ENCODE peak calls at places on chromosomes 12 and 14, in seven cellular contexts. G is psoas muscle, K is fibroblast of lung, P is body of pancreas, O is mammary epithelial cell, Q is Peyer's patch, V is transverse colon. N is an unnamed sample.
A peak's percentile ranks its signal among the peaks of the same experiment; 100 is the strongest.

GRCh38 chr12:2244013-2244861 is 191.4 kb downstream of the CACNA1C start:
- DNase-seq in G (no peak), K (peak; percentile 98), P (no peak), O (peak; percentile 26), Q (no peak), V (peak; percentile 34), N (peak; percentile 69)

GRCh38 chr14:55968741-55969140 is 149.5 kb upstream of the PELI2 start:
- DNase-seq in G (no peak), K (peak; percentile 49), P (no peak), O (no peak), Q (no peak), V (no peak), N (no peak)

GRCh38 chr14:36503771-36504741 is 16.0 kb downstream of the NKX2-1 start:
- DNase-seq in G (no peak), K (no peak), P (no peak), O (no peak), Q (no peak), V (no peak), N (no peak)

GRCh38 chr14:21095430-21096205 is 2.8 kb downstream of the ZNF219 start:
- DNase-seq in G (no peak), K (peak; percentile 32), P (no peak), O (peak; percentile 30), Q (no peak), V (no peak), N (no peak)

GRCh38 chr14:29039171-29039570 is 272.6 kb downstream of the FOXG1 start:
- DNase-seq in G (no peak), K (peak; percentile 34), P (no peak), O (no peak), Q (no peak), V (no peak), N (no peak)

GRCh38 chr12:81330480-81330879 is 252.6 kb downstream of the ACSS3 start:
- DNase-seq in G (no peak), K (no peak), P (no peak), O (no peak), Q (no peak), V (no peak), N (no peak)

GRCh38 chr14:41605550-41606248 is 977 bp upstream of the LRFN5 start:
- DNase-seq in G (peak; percentile 25), K (peak; percentile 65), P (peak; percentile 21), O (no peak), Q (no peak), V (no peak), N (no peak)

GRCh38 chr12:40921563-40922163 is 229.4 kb downstream of the CNTN1 start:
- DNase-seq in G (no peak), K (peak; percentile 1), P (no peak), O (no peak), Q (no peak), V (no peak), N (no peak)

GRCh38 chr12:18750087-18750486 is 12.2 kb downstream of the CAPZA3 start:
- DNase-seq in G (no peak), K (peak; percentile 23), P (no peak), O (no peak), Q (no peak), V (no peak), N (no peak)

GRCh38 chr12:42130670-42131402 is 13.8 kb downstream of the GXYLT1 start:
- DNase-seq in G (peak; percentile 65), K (peak; percentile 84), P (peak; percentile 37), O (peak; percentile 60), Q (no peak), V (no peak), N (no peak)

GRCh38 chr12:80325167-80325959 is 118.7 kb upstream of the PTPRQ start:
- DNase-seq in G (no peak), K (no peak), P (no peak), O (no peak), Q (no peak), V (no peak), N (no peak)

GRCh38 chr12:58727526-58727925 is 192.8 kb downstream of the LRIG3 start:
- DNase-seq in G (no peak), K (peak; percentile 18), P (no peak), O (peak; percentile 15), Q (no peak), V (no peak), N (no peak)

GRCh38 chr12:40292788-40293429 is 68.1 kb downstream of the LRRK2 start:
- DNase-seq in G (no peak), K (no peak), P (no peak), O (no peak), Q (no peak), V (no peak), N (no peak)

DNA sequence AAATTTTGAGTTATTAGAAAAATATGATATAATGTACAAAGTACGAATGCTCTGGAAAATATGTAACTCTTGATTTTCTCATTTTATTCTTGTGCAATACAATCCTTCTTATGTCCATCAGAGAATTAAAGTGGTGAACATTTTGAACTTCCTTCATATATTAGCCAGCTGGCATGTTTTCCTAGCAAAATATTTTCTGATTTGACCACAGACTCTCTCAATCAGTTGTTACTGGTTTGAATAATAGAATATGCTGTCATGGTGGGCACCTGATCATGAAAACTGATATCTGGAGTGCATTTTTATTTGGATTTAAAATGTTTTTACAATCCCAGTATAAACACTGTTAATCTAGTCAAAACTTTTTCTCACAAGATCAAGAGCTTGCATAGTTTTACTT is 24.2 kb downstream of the PARPBP start:
- DNase-seq in G (no peak), K (peak; percentile 26), P (no peak), O (no peak), Q (no peak), V (no peak), N (no peak)
- H3K4me3 ChIP-seq in G (no peak overlapping the region), K (no peak overlapping the region), P (no peak overlapping the region), O (no peak overlapping the region), Q (no peak overlapping the region), V (no peak overlapping the region), N (no peak overlapping the region)

GRCh38 chr12:25458047-25458552 is 95.0 kb downstream of the LMNTD1 start:
- DNase-seq in G (no peak), K (peak; percentile 94), P (peak; percentile 14), O (peak; percentile 95), Q (no peak), V (no peak), N (peak; percentile 87)
- TF ChIP-seq CTCF in G (no peak), K (no peak), P (no peak), O (no peak), Q (no peak), V (no peak), N (no peak)

DNA sequence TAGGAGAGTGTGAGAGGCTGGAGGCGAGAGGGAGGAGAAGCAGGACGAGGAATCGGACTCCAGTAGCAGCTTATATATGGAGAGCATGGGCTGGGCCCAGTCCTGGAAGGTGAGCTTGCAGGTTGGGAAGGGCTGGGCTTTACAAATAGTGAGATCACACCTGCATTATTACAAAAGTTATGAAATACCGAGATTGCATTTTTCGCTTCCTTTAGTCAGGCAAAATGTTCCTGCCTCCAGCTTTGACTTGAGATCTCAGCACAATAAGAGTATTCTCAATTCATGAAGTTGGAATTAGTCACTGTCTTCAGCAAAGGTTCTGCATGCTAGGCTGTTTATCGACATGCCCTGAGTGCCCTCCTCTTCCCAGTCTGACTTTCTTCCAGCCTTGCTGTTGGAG is at the start of gene KRT6B:
- DNase-seq in G (no peak), K (no peak), P (no peak), O (peak; percentile 99), Q (no peak), V (no peak), N (no peak)
- H3K27me3 ChIP-seq in G (no peaks in the 10 kb centered on the region), K (peaks cover 2% of the 10 kb centered on the region), P (no peaks in the 10 kb centered on the region), O (no peaks in the 10 kb centered on the region), Q (no peaks in the 10 kb centered on the region), V (no peaks in the 10 kb centered on the region), N (peaks cover 3% of the 10 kb centered on the region)

GRCh38 chr12:52244615-52244994 is 11.6 kb downstream of the KRT7 start:
- DNase-seq in G (peak; percentile 23), K (no peak), P (peak; percentile 58), O (no peak), Q (no peak), V (no peak), N (no peak)
- H3K4me3 ChIP-seq in G (no peak overlapping the region), K (no peak overlapping the region), P (no peak overlapping the region), O (no peak overlapping the region), Q (no peak overlapping the region), V (no peak overlapping the region), N (no peak overlapping the region)

GRCh38 chr14:71720978-71721624 is 211.1 kb upstream of the RGS6 start:
- DNase-seq in G (no peak), K (peak; percentile 81), P (peak; percentile 30), O (peak; percentile 86), Q (peak; percentile 53), V (peak; percentile 14), N (no peak)
- TF ChIP-seq CTCF in G (peak; percentile 21), K (peak; percentile 74), P (no peak), O (peak; percentile 79), Q (peak; percentile 28), V (peak; percentile 34), N (peak; percentile 70)

N was measured in BJ.